ENCODE peak calls at places on chromosome 4, in six cellular contexts. L is A549, R is GM12878, Z is IMR-90, O is HepG2, H is K562. W is an unnamed sample.

GRCh38 chr4:109207060-109207459 is 95.4 kb downstream of the COL25A1 start:
- DNase-seq in L (no peak), R (no peak), Z (peak; percentile 71), O (no peak), H (no peak), W (peak; percentile 52)

GRCh38 chr4:112807999-112808398 is 171.1 kb downstream of the LARP7 start:
- DNase-seq in L (no peak), R (no peak), Z (no peak), O (no peak), H (no peak), W (no peak)

GRCh38 chr4:36374836-36375511 is 93.6 kb downstream of the DTHD1 start:
- DNase-seq in L (no peak), R (no peak), Z (no peak), O (no peak), H (no peak), W (no peak)

GRCh38 chr4:11537846-11538245 is 109.2 kb upstream of the HS3ST1 start:
- DNase-seq in L (no peak), R (no peak), Z (no peak), O (no peak), H (no peak), W (no peak)

GRCh38 chr4:7052923-7053715 is 9.9 kb downstream of the TADA2B start:
- DNase-seq in L (no peak), R (no peak), Z (no peak), O (no peak), H (no peak), W (no peak)

GRCh38 chr4:4780634-4781287 is 78.7 kb upstream of the MSX1 start:
- DNase-seq in L (peak; percentile 6), R (no peak), Z (peak; percentile 88), O (no peak), H (no peak), W (no peak)

GRCh38 chr4:10747186-10747585 is 62.6 kb upstream of the CLNK start:
- DNase-seq in L (no peak), R (peak; percentile 80), Z (no peak), O (no peak), H (no peak), W (no peak)

GRCh38 chr4:67327245-67327860 is 217.9 kb downstream of the CENPC start:
- DNase-seq in L (peak; percentile 57), R (peak; percentile 9), Z (peak; percentile 42), O (peak; percentile 64), H (peak; percentile 81), W (peak; percentile 75)

GRCh38 chr4:73586040-73586439 is 34.2 kb downstream of the RASSF6 start:
- DNase-seq in L (no peak), R (no peak), Z (no peak), O (no peak), H (no peak), W (no peak)

GRCh38 chr4:11051181-11051580 is 366.6 kb upstream of the CLNK start:
- DNase-seq in L (no peak), R (no peak), Z (no peak), O (no peak), H (no peak), W (no peak)

GRCh38 chr4:168569909-168570276 is 73.0 kb downstream of the PALLD start:
- DNase-seq in L (no peak), R (no peak), Z (no peak), O (no peak), H (no peak), W (no peak)

GRCh38 chr4:73589261-73589847 is 30.9 kb downstream of the RASSF6 start:
- DNase-seq in L (no peak), R (peak; percentile 59), Z (peak; percentile 85), O (no peak), H (no peak), W (peak; percentile 16)

GRCh38 chr4:54539500-54540029 is 118.2 kb upstream of the KIT start:
- DNase-seq in L (peak; percentile 30), R (no peak), Z (peak; percentile 46), O (peak; percentile 6), H (peak; percentile 22), W (peak; percentile 66)

GRCh38 chr4:93018243-93018642 is 714.5 kb downstream of the GRID2 start:
- DNase-seq in L (no peak), R (no peak), Z (no peak), O (no peak), H (no peak), W (no peak)

GRCh38 chr4:53055274-53055673 is 193.2 kb downstream of the RASL11B start:
- DNase-seq in L (no peak), R (no peak), Z (peak; percentile 84), O (no peak), H (no peak), W (no peak)

GRCh38 chr4:166422475-166422874 is 549.4 kb downstream of the TLL1 start:
- DNase-seq in L (no peak), R (no peak), Z (peak; percentile 2), O (no peak), H (no peak), W (no peak)

GRCh38 chr4:8832130-8832930 is 39.3 kb downstream of the HMX1 start:
- DNase-seq in L (no peak), R (no peak), Z (no peak), O (no peak), H (no peak), W (no peak)

GRCh38 chr4:182339246-182339645 is 96.0 kb downstream of the TENM3 start:
- DNase-seq in L (no peak), R (no peak), Z (no peak), O (no peak), H (no peak), W (no peak)

GRCh38 chr4:153151535-153152452 is 52.4 kb upstream of the TRIM2 start:
- DNase-seq in L (peak; percentile 25), R (no peak), Z (peak; percentile 28), O (no peak), H (peak; percentile 36), W (peak; percentile 72)

GRCh38 chr4:53461244-53461643 is 83.8 kb downstream of the FIP1L1 start:
- DNase-seq in L (no peak), R (no peak), Z (peak; percentile 30), O (no peak), H (no peak), W (no peak)

GRCh38 chr4:158783775-158784174 is 14.9 kb downstream of the FNIP2 start:
- DNase-seq in L (no peak), R (no peak), Z (peak; percentile 76), O (no peak), H (no peak), W (no peak)
- TF ChIP-seq BHLHE40 in L (no peak), R (no peak), Z (no peak), O (no peak), H (no peak), W (no peak)

GRCh38 chr4:101451086-101451485 is 103.8 kb upstream of the PPP3CA start:
- DNase-seq in L (no peak), R (no peak), Z (no peak), O (no peak), H (no peak), W (no peak)
- TF ChIP-seq BHLHE40 in L (no peak), R (no peak), Z (no peak), O (no peak), H (no peak), W (no peak)

GRCh38 chr4:1299301-1299860 is 9.7 kb downstream of the MAEA start:
- DNase-seq in L (no peak), R (no peak), Z (no peak), O (no peak), H (no peak), W (no peak)
- TF ChIP-seq BHLHE40 in L (no peak), R (no peak), Z (no peak), O (no peak), H (no peak), W (no peak)

GRCh38 chr4:24778427-24779225 is 16.7 kb upstream of the SOD3 start:
- DNase-seq in L (no peak), R (no peak), Z (peak; percentile 98), O (no peak), H (no peak), W (no peak)

GRCh38 chr4:24780936-24781538 is 14.3 kb upstream of the SOD3 start:
- DNase-seq in L (no peak), R (no peak), Z (no peak), O (no peak), H (no peak), W (no peak)

GRCh38 chr4:24783506-24783905 is 11.9 kb upstream of the SOD3 start:
- DNase-seq in L (no peak), R (no peak), Z (no peak), O (no peak), H (no peak), W (no peak)

GRCh38 chr4:24777528-24777927 is 17.8 kb upstream of the SOD3 start:
- DNase-seq in L (no peak), R (no peak), Z (no peak), O (no peak), H (no peak), W (no peak)

DNA sequence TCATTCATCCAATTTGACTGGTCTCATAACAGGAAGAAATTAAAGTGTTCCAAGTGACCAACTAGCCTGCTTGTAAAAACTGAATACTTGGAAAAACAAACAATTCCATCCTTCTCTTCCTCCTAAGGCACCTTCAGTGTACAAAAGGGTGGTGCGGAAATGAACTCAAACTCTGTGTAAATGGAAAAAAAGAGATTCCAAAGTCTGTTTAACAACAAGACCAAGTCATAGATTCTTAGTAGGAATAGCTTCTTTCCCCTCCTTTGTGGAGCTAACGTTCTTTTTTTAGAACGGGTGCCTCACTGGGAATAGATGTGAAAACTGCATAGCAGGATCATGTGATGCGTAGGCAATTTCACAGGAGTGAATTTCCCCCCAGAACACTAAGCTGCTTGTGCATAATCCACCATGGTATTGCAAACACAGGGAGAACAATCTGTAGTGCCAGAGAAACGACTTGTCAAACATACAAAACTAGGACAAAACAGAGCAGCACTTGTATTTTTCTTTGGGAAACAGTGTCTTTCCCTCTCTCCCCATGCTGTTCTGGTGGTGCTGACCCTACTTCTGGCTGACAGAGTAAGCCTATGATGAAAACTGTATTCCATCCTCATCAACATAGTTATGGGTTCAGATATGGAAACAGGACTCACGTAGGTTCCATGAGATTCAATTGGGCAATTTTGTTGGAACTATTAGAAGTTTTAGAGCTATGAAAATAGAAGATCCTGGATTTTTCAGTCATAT is 13.2 kb upstream of the SOD3 start:
- DNase-seq in L (no peak), R (no peak), Z (no peak), O (no peak), H (no peak), W (no peak)
- TF ChIP-seq BHLHE40 in L (no peak), R (no peak), Z (no peak), O (no peak), H (no peak), W (no peak)

DNA sequence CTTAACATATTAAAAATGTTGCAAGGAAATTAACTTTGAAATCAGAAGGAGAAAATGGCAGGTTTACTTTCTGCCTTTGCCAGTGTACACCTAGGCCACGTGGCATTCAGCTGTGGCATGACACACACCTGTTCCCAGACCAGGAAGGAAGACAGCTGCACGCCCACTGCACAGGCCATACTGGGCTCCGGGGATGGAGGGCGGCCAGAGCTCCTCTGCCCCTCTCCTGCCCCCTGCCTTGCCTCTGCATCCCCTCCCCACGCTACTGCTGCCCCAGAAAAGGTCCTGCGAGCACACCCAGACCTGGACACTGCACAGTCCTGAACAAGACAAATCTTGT is 68.4 kb downstream of the GATB start:
- DNase-seq in L (no peak), R (no peak), Z (no peak), O (no peak), H (no peak), W (no peak)
- TF ChIP-seq BHLHE40 in L (no peak), R (no peak), Z (no peak), O (no peak), H (no peak), W (no peak)

GRCh38 chr4:111064342-111064993 is 441.6 kb upstream of the PITX2 start:
- DNase-seq in L (peak; percentile 73), R (peak; percentile 2), Z (peak; percentile 57), O (no peak), H (no peak), W (no peak)
- TF ChIP-seq BHLHE40 in L (no peak), R (no peak), Z (no peak), O (no peak), H (no peak), W (no peak)